ENCODE peak calls at places on chromosome 12, in six cellular contexts. D is osteoblast, V is astrocyte of the cerebellum, M is astrocyte of the spinal cord, A is A549, W is right lobe of liver. N is an unnamed sample.
A peak's percentile ranks its signal among the peaks of the same experiment; 100 is the strongest.

GRCh38 chr12:82517027-82517426 is 158.7 kb downstream of the METTL25 start:
- DNase-seq in D (no peak), V (no peak), M (no peak), A (no peak), W (no peak), N (no peak)

GRCh38 chr12:68231229-68231628 is 5.6 kb upstream of the IL26 start:
- DNase-seq in D (no peak), V (no peak), M (no peak), A (no peak), W (no peak), N (no peak)

GRCh38 chr12:110117948-110118685 is 6.0 kb upstream of the IFT81 start:
- DNase-seq in D (no peak), V (no peak), M (no peak), A (no peak), W (no peak), N (no peak)

GRCh38 chr12:62259311-62259992 is 752 bp upstream of the USP15 start:
- DNase-seq in D (no peak), V (no peak), M (no peak), A (peak; percentile 8), W (no peak), N (no peak)

GRCh38 chr12:28645891-28646290 is 455.6 kb downstream of the CCDC91 start:
- DNase-seq in D (no peak), V (no peak), M (no peak), A (no peak), W (peak; percentile 27), N (no peak)

GRCh38 chr12:68080577-68080976 is 79.0 kb downstream of the IFNG start:
- DNase-seq in D (no peak), V (no peak), M (no peak), A (no peak), W (no peak), N (no peak)

GRCh38 chr12:30026621-30027234 is 243.0 kb upstream of the TMTC1 start:
- DNase-seq in D (no peak), V (peak; percentile 62), M (peak; percentile 83), A (no peak), W (no peak), N (peak; percentile 79)

GRCh38 chr12:7017870-7018349 is 366 bp downstream of the LPCAT3 start:
- DNase-seq in D (peak; percentile 83), V (no peak), M (no peak), A (peak; percentile 43), W (no peak), N (no peak)

GRCh38 chr12:128933039-128933438 is 79.8 kb downstream of the GLT1D1 start:
- DNase-seq in D (no peak), V (no peak), M (no peak), A (no peak), W (no peak), N (no peak)

DNA sequence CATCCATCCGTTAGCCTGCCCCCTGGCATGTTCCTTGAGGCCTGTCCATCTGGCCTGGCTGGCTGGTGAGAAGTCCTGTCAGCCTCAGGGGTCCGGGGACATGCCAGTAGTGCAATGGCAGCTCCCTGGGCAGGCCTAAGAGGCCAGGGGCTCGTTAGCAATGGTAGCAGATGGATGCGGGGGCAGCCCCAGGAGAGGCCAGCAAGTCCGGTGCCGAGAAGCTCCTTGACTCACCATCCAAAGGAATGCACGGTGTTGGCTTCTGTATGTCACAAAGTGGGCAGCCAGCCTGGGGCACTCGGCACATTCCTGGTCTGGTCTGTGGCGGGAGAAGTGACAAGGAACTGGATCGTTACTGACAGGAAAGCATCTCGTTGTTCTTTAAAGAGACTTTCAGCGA is 319.9 kb downstream of the CACNA1C start:
- DNase-seq in D (no peak), V (no peak), M (no peak), A (no peak), W (no peak), N (no peak)
- TF ChIP-seq CTCF in D (no peak), V (no peak), M (no peak), A (no peak), W (no peak), N (no peak)

GRCh38 chr12:112908548-112908947 is 1.8 kb downstream of the OAS1 start:
- DNase-seq in D (no peak), V (no peak), M (no peak), A (no peak), W (no peak), N (no peak)

GRCh38 chr12:112905451-112906089 is 1.2 kb upstream of the OAS1 start:
- DNase-seq in D (peak; percentile 82), V (no peak), M (no peak), A (no peak), W (no peak), N (no peak)

GRCh38 chr12:112909693-112910092 is 2.9 kb downstream of the OAS1 start:
- DNase-seq in D (peak; percentile 11), V (no peak), M (no peak), A (no peak), W (no peak), N (no peak)

GRCh38 chr12:112906712-112907414 is at the start of gene OAS1:
- DNase-seq in D (peak; percentile 52), V (no peak), M (peak; percentile 40), A (peak; percentile 63), W (peak; percentile 56), N (no peak)

DNA sequence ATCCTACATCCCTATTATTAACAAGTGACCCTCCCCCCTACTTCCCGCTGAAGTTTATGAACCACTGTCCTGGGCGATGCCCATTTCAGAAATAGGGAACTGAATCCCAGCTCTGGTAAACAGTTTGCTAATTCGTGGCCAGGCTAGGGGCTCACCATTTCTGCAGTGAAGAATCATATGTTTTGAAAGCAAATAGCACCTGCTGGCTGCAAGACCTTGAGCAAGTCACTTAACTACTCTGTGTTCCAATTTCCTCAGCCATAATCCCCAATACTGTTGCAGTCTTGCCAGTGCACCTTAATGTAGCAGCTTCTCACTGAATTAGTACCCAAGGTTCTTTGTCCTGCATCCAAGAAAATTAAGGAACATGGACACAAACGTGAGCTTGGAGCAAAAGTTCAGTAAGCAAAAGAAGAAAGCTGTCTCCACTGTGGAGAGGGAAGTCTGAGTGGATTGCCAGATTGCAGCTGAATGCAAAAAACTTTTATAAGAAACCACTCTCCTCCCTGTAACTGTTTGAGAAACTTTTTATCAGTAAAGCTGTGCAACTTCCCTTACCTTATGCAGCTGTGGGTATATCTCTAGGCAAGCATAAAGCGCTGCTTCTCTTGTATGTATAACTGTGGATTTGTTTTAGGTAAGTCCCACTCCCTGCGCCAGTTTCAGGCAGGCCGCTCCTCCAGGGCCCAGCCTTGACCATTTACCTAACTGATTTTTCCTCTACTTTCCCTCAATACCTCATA is 824 bp downstream of the OAS1 start:
- DNase-seq in D (peak; percentile 19), V (no peak), M (no peak), A (no peak), W (no peak), N (no peak)
- H3K4me3 ChIP-seq in D (no peak overlapping the region), V (no peak overlapping the region), M (no peak overlapping the region), A (peak overlapping the region; percentile 38), W (peak overlapping the region; percentile 35), N (no peak overlapping the region)

GRCh38 chr12:107610030-107610859 is 75.4 kb upstream of the PWP1 start:
- DNase-seq in D (no peak), V (peak; percentile 40), M (peak; percentile 57), A (peak; percentile 58), W (no peak), N (peak; percentile 5)
- TF ChIP-seq CTCF in D (peak; percentile 86), V (peak; percentile 90), M (peak; percentile 89), A (peak; percentile 78), W (peak; percentile 58), N (peak; percentile 93)

DNA sequence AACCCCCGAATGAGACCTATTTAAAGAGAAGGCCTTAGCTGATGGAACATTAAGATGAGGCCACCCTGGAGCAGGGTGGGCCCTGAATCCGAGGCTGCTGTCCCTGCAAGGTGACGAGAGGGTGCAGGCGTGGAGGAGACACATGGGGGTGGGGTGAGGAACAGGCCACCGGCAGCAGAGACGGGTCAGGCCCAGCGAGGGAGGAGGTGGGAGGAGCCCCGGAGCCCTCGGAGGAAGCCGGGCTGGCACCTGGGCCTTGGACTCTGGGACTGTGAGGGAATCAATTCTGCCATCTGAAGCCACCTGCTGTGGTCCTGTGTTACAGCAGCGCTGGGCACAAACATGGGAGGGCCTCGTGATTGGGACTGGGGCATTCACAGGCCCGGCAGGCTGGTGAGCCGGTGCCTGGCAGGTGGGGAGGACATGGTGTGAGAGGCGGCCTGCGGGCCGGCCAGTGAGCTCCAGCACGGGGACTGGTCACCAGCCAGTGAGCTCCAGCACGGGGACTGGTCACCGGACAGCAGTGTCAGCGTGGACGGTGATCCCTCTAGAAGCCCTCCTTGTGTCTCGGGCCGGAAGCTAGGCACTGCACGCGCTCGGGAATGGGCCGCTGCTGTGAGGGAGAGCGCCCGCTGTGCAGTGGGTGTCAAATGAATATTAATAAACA is 46.7 kb downstream of the NOC4L start:
- DNase-seq in D (no peak), V (no peak), M (no peak), A (no peak), W (no peak), N (no peak)
- H3K4me3 ChIP-seq in D (no peak overlapping the region), V (no peak overlapping the region), M (no peak overlapping the region), A (no peak overlapping the region), W (no peak overlapping the region), N (no peak overlapping the region)

GRCh38 chr12:47740536-47741339 is 15.4 kb upstream of the ENDOU start:
- DNase-seq in D (peak; percentile 58), V (no peak), M (no peak), A (no peak), W (no peak), N (no peak)
- TF ChIP-seq CTCF in D (no peak), V (no peak), M (no peak), A (no peak), W (no peak), N (no peak)

GRCh38 chr12:14886271-14886670 is 617 bp upstream of the MGP start:
- DNase-seq in D (no peak), V (no peak), M (no peak), A (no peak), W (no peak), N (no peak)
- H3K4me3 ChIP-seq in D (peak overlapping the region; percentile 68), V (no peak overlapping the region), M (no peak overlapping the region), A (no peak overlapping the region), W (no peak overlapping the region), N (no peak overlapping the region)

DNA sequence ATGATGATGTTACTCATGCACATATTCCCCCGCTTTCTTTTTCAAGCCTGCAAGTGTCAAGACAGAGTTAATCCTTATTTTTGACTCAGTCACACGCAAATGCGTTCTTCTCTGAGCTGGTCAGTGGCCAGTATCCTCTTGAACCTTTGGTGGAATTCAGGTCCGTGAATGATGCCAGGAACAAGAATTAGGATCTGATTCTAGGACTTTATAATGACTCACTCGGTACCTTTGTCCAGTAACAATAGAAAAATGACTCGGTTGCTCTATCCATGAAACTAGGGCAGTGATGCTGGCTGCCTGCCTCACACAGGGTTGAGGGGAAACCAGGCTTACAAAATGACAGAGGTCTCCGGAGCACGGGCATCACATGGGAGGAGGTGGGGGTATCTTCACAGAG is 185.8 kb upstream of the NUDT4 start:
- DNase-seq in D (no peak), V (no peak), M (no peak), A (no peak), W (no peak), N (no peak)
- TF ChIP-seq CTCF in D (no peak), V (no peak), M (no peak), A (no peak), W (no peak), N (no peak)

GRCh38 chr12:77941396-77941795 is 110.7 kb downstream of the NAV3 start:
- DNase-seq in D (no peak), V (no peak), M (peak; percentile 25), A (no peak), W (no peak), N (no peak)
- H3K4me3 ChIP-seq in D (peak overlapping the region; percentile 73), V (no peak overlapping the region), M (peak overlapping the region; percentile 49), A (peak overlapping the region; percentile 34), W (no peak overlapping the region), N (no peak overlapping the region)

DNA sequence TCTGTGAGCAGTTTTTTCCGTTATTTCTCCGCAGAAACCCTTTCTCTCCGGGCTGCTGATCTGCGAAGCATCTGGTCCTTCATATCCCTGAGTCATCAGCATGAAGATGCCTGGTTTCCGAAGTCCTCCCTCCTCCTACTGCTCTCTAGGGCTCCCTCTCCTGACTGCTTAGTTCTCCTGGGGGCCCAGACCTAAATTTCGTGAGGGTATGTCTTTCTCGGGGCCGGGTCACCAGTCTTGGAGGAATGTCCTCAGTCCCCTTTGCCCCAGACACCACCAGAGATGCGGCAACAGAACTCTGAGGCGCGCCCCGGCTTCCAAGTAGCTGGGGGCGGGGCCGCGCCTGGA is 622 bp upstream of the BICDL1 start:
- DNase-seq in D (peak; percentile 91), V (no peak), M (peak; percentile 24), A (peak; percentile 59), W (no peak), N (no peak)
- TF ChIP-seq CTCF in D (peak; percentile 18), V (peak; percentile 35), M (peak; percentile 40), A (peak; percentile 44), W (no peak), N (peak; percentile 40)

N was measured in retinal pigment epithelial cell.